ENCODE peak calls at places on chromosomes 2 and 18, in seven cellular contexts. T, H, F, R, W, I and M are unnamed samples.

GRCh38 chr2:146312899-146313298 is 1531.9 kb upstream of the ACVR2A start:
- DNase-seq in W (no peak), R (peak), H (peak), I (no peak), T (peak), F (no peak), M (no peak)

GRCh38 chr2:105609756-105610397 is 134.8 kb upstream of the NCK2 start:
- DNase-seq in T (no peak), I (no peak), H (no peak), F (no peak), W (no peak), R (no peak), M (no peak)

GRCh38 chr2:217077841-217078407 is 218.1 kb upstream of the TNP1 start:
- DNase-seq in T (no peak), F (no peak), I (no peak), W (no peak), R (no peak), H (no peak), M (no peak)

GRCh38 chr2:101446869-101447268 is 28.0 kb downstream of the RFX8 start:
- DNase-seq in I (no peak), H (peak), F (no peak), W (no peak), T (peak), R (peak), M (no peak)

GRCh38 chr18:60861575-60861974 is 471.7 kb upstream of the CDH20 start:
- DNase-seq in I (peak), T (no peak), F (no peak), H (no peak), R (no peak), W (no peak), M (no peak)

GRCh38 chr18:42274488-42275137 is 319.6 kb downstream of the PIK3C3 start:
- DNase-seq in W (no peak), I (peak), H (no peak), F (no peak), R (peak), T (peak), M (no peak)

GRCh38 chr2:198517961-198518360 is 713.6 kb downstream of the PLCL1 start:
- DNase-seq in R (no peak), H (no peak), F (no peak), T (no peak), W (no peak), I (no peak), M (no peak)

GRCh38 chr2:141041281-141041680 is 1089.5 kb downstream of the LRP1B start:
- DNase-seq in F (no peak), I (no peak), R (peak), T (no peak), W (no peak), H (no peak), M (no peak)

GRCh38 chr2:127084611-127085031 is 22.3 kb downstream of the BIN1 start:
- DNase-seq in I (no peak), T (no peak), W (no peak), R (no peak), H (no peak), F (peak), M (no peak)

GRCh38 chr2:128234613-128235012 is 84.1 kb downstream of the HS6ST1 start:
- DNase-seq in R (no peak), I (no peak), T (no peak), F (no peak), H (no peak), W (no peak), M (no peak)

GRCh38 chr2:39568561-39569006 is 97.1 kb upstream of the TMEM178A start:
- DNase-seq in R (peak), T (peak), I (peak), H (peak), F (no peak), W (no peak), M (no peak)

GRCh38 chr2:236507393-236508085 is 62.1 kb upstream of the ACKR3 start:
- DNase-seq in R (no peak), I (peak), F (peak), W (no peak), T (no peak), H (no peak), M (peak)

GRCh38 chr2:220185766-220186165 is 558.3 kb downstream of the SLC4A3 start:
- DNase-seq in R (no peak), I (no peak), W (no peak), T (no peak), F (no peak), H (no peak), M (no peak)

GRCh38 chr2:188065386-188065785 is 226.3 kb upstream of the GULP1 start:
- DNase-seq in R (peak), W (no peak), T (no peak), F (no peak), H (no peak), I (no peak), M (no peak)

GRCh38 chr2:219724628-219725027 is 97.2 kb downstream of the SLC4A3 start:
- DNase-seq in F (no peak), T (no peak), R (no peak), H (no peak), I (no peak), W (no peak), M (no peak)

GRCh38 chr2:117087565-117088291 is 726.8 kb upstream of the DDX18 start:
- DNase-seq in F (no peak), I (peak), T (no peak), W (no peak), R (no peak), H (no peak), M (no peak)

GRCh38 chr2:70580352-70580751 is 26.7 kb upstream of the TGFA start:
- DNase-seq in H (no peak), F (no peak), R (no peak), T (no peak), W (no peak), I (no peak), M (no peak)

GRCh38 chr2:106011380-106011779 is 182.7 kb downstream of the UXS1 start:
- DNase-seq in F (no peak), I (no peak), T (no peak), R (peak), W (peak), H (no peak), M (no peak)

GRCh38 chr18:59270689-59271257 is 2.5 kb downstream of the RAX start:
- DNase-seq in I (no peak), W (no peak), F (no peak), R (no peak), H (no peak), T (no peak), M (no peak)

GRCh38 chr2:226885769-226886435 is 50.0 kb downstream of the RHBDD1 start:
- DNase-seq in W (no peak), R (no peak), I (no peak), T (no peak), F (no peak), H (no peak), M (no peak)

GRCh38 chr2:120736955-120737801 is 1.5 kb downstream of the GLI2 start:
- DNase-seq in R (peak), H (no peak), T (peak), F (no peak), I (peak), W (peak), M (no peak)

GRCh38 chr18:77918738-77919137 is 669.1 kb downstream of the GALR1 start:
- DNase-seq in F (no peak), T (no peak), R (no peak), W (no peak), H (no peak), I (no peak), M (no peak)

GRCh38 chr18:58562999-58563667 is 65.8 kb downstream of the ALPK2 start:
- DNase-seq in F (no peak), W (no peak), T (no peak), R (no peak), H (no peak), I (no peak), M (no peak)

GRCh38 chr2:226736391-226736790 is 63.2 kb downstream of the IRS1 start:
- DNase-seq in W (no peak), I (no peak), F (no peak), R (no peak), H (no peak), T (no peak), M (no peak)

GRCh38 chr2:120596191-120596781 is 139.4 kb upstream of the GLI2 start:
- DNase-seq in H (no peak), W (no peak), F (no peak), R (no peak), T (no peak), I (no peak), M (peak)